ENCODE peak calls at places on chromosomes 4 and X, in ten cellular contexts. D, A, C, W, T, Q, Y, K, R and P are unnamed samples.

GRCh38 chrX:68723491-68724155 is 76.2 kb downstream of the STARD8 start:
- DNase-seq in D (no peak), A (no peak), C (no peak), W (no peak), T (no peak), Q (no peak), Y (no peak), K (no peak), R (no peak), P (no peak)

GRCh38 chr4:91035276-91035675 is 908.1 kb downstream of the CCSER1 start:
- DNase-seq in D (no peak), A (no peak), C (no peak), W (no peak), T (no peak), Q (no peak), Y (no peak), K (no peak), R (no peak), P (no peak)

GRCh38 chrX:18945488-18945887 is 38.4 kb downstream of the PHKA2 start:
- DNase-seq in D (no peak), A (no peak), C (no peak), W (no peak), T (no peak), Q (no peak), Y (no peak), K (no peak), R (no peak), P (no peak)

GRCh38 chr4:147863111-147863747 is 131.3 kb downstream of the ARHGAP10 start:
- DNase-seq in D (no peak), A (no peak), C (no peak), W (no peak), T (no peak), Q (peak), Y (no peak), K (peak), R (no peak), P (no peak)

GRCh38 chrX:40172169-40172979 is 74.6 kb upstream of the BCOR start:
- DNase-seq in D (peak), A (peak), C (no peak), W (no peak), T (peak), Q (peak), Y (no peak), K (peak), R (no peak), P (no peak)

GRCh38 chr4:1720163-1720983 is 750 bp downstream of the TMEM129 start:
- DNase-seq in D (peak), A (peak), C (no peak), W (no peak), T (peak), Q (peak), Y (no peak), K (peak), R (no peak), P (peak)

GRCh38 chrX:129957241-129958099 is 25.0 kb upstream of the BCORL1 start:
- DNase-seq in D (peak), A (peak), C (peak), W (peak), T (peak), Q (peak), Y (no peak), K (peak), R (no peak), P (peak)

GRCh38 chr4:62131049-62131448 is 930.9 kb downstream of the ADGRL3 start:
- DNase-seq in D (no peak), A (no peak), C (no peak), W (no peak), T (no peak), Q (no peak), Y (no peak), K (no peak), R (no peak), P (no peak)

GRCh38 chr4:184514121-184514988 is 40.0 kb upstream of the IRF2 start:
- DNase-seq in D (peak), A (peak), C (no peak), W (peak), T (peak), Q (peak), Y (no peak), K (peak), R (no peak), P (peak)

GRCh38 chr4:155497306-155497705 is 120.5 kb upstream of the MAP9 start:
- DNase-seq in D (no peak), A (no peak), C (no peak), W (no peak), T (no peak), Q (no peak), Y (no peak), K (no peak), R (no peak), P (no peak)

DNA sequence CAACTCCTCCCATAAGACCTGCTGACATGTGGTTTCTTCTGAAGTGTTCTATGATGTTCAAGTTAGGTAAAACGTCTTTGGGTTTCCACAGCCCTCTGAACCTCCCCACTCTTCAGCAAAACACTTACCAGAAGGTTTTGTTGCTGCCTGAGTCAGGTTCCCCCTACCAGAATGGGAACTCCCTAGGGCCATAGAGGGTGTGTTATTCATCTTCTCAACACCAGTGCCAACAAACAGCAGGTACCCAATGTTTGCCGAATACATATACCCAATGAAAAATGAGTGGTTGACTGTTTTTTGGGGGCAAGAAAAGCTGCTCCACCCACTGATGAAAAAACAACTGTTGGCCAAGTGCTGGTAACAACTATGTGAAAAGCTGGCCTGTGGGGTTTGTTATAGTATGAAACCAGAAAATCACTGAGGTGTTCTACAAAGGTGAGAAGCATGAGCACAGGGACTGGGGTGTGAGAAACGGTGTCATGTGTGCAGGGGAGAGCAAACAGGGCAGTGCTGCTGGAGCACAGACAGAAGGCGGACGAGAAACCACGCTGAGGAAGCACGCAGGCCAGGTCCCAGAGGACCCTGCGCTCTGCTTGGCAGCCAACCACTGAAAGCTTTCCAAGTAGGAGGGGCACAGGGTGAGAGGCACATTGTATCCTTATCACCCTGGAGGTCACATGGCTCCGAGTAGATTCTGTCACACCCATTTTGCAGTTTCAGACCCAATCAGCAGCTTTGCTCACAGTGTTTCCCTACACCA is 28.8 kb downstream of the ATP8A1 start:
- DNase-seq in D (peak), A (peak), C (no peak), W (peak), T (peak), Q (no peak), Y (no peak), K (peak), R (no peak), P (no peak)
- H3K4me3 ChIP-seq in D (no peak), A (no peak), C (no peak), W (no peak), T (no peak), Q (no peak), Y (no peak), K (peak), R (no peak), P (no peak)

GRCh38 chr4:173316060-173316459 is 18.1 kb downstream of the HMGB2 start:
- DNase-seq in D (no peak), A (no peak), C (no peak), W (no peak), T (no peak), Q (no peak), Y (no peak), K (no peak), R (no peak), P (no peak)

GRCh38 chr4:173314715-173315114 is 19.4 kb downstream of the HMGB2 start:
- DNase-seq in D (no peak), A (no peak), C (no peak), W (no peak), T (no peak), Q (no peak), Y (no peak), K (no peak), R (no peak), P (no peak)

GRCh38 chr4:173319696-173320095 is 14.5 kb downstream of the HMGB2 start:
- DNase-seq in D (no peak), A (no peak), C (no peak), W (no peak), T (no peak), Q (peak), Y (no peak), K (no peak), R (no peak), P (no peak)

GRCh38 chr4:173317003-173317402 is 17.2 kb downstream of the HMGB2 start:
- DNase-seq in D (no peak), A (no peak), C (no peak), W (peak), T (no peak), Q (no peak), Y (no peak), K (no peak), R (no peak), P (no peak)

DNA sequence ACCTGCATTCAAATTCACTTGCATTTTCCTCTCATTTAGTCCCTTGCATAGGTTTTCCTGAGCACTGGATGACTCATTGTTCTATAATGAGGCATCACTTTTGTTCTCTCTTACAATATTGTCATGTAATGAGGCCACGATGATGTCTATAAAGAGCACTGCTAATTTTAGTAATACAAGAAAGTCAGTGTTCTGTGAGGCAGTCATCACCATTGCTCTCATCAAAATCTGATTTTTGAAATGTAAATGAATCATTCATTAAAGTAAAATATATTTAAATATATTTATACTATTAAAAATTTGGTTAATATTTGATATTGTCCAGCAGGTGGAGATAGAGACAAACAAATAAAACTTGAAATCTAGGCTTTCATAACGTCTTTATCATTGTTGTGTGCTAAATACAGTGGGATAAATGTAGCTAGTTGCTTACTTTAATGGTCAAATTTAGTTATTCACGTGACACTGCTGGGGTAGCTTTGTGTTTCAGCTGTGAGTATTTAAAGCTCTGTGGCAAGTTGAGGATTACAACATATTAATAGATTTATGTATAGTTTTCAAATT is 15.4 kb downstream of the HMGB2 start:
- DNase-seq in D (no peak), A (no peak), C (no peak), W (peak), T (no peak), Q (peak), Y (no peak), K (no peak), R (no peak), P (peak)
- TF ChIP-seq CTCF in D (peak), A (peak), C (peak), W (peak), T (no peak), Q (no peak), Y (peak), K (no peak), R (peak), P (no peak)

DNA sequence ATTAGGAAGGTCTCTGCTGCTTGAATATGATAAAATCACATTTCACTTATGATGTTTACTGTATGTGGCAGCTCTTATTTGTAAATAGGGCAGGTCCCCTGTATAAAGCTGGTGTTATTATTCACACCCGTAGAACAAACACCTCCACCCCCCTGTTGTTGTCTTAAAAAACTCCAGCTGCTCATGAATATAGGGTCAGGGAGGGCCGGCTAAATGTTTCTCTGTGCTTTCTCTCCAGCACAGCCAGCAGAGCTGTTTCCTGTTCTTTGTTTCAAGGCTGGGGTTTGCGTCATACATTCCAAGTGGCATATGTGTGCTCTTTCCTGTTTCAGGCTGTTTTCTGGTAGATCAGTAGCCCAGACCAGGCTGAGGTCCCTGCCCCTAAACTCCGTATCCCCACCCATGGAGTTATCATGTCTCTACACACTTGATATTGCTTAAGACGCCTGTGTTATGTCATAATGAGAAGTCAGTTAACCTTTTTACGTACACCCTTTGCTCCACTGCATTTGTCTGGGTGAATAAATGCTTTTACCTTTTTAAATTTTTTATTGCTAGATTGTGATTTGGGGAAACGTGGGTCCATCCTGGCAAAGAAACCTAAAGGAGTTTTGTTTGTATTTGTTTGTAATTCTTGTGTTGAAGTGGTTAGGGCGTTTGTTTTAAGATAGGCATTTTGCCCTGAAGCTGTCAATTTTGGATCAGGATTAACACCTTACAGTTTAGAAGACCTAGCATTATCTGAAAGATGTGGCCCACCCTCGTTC is 3.2 kb downstream of the KLF3 start:
- DNase-seq in D (peak), A (peak), C (peak), W (peak), T (peak), Q (peak), Y (peak), K (peak), R (peak), P (peak)
- H3K4me3 ChIP-seq in D (peak), A (peak), C (peak), W (peak), T (peak), Q (peak), Y (peak), K (no peak), R (peak), P (peak)

GRCh38 chrX:43655151-43655676 is 885 bp upstream of the MAOA start:
- DNase-seq in D (peak), A (peak), C (peak), W (peak), T (peak), Q (peak), Y (peak), K (no peak), R (no peak), P (peak)
- TF ChIP-seq CTCF in D (no peak), A (no peak), C (no peak), W (no peak), T (no peak), Q (no peak), Y (no peak), K (no peak), R (no peak), P (no peak)